ENCODE peak calls at places on chromosomes 3 and 15, in six cellular contexts. C, R, N, V, Z and X are unnamed samples. For H3K36me3, the result is how much of the 10 kb centered on the place peaks cover.

GRCh38 chr3:11367116-11367781 is 95.1 kb downstream of the ATG7 start:
- DNase-seq in C (no peak), R (peak), N (no peak), V (peak), Z (no peak), X (no peak)

GRCh38 chr3:142866841-142867631 is 21.8 kb downstream of the PCOLCE2 start:
- DNase-seq in C (peak), R (no peak), N (no peak), V (no peak), Z (no peak), X (no peak)

GRCh38 chr3:144521131-144521530 is 549.5 kb downstream of the DIPK2A start:
- DNase-seq in C (no peak), R (no peak), N (no peak), V (no peak), Z (no peak), X (no peak)

GRCh38 chr15:86743283-86743903 is 663.7 kb downstream of the AGBL1 start:
- DNase-seq in C (no peak), R (peak), N (peak), V (no peak), Z (no peak), X (no peak)

GRCh38 chr15:32838820-32839219 is 121.0 kb downstream of the GREM1 start:
- DNase-seq in C (no peak), R (peak), N (no peak), V (peak), Z (no peak), X (no peak)

GRCh38 chr3:114128826-114129225 is 50.0 kb downstream of the DRD3 start:
- DNase-seq in C (no peak), R (no peak), N (no peak), V (no peak), Z (no peak), X (no peak)

GRCh38 chr3:143975549-143976152 is 4.0 kb downstream of the DIPK2A start:
- DNase-seq in C (no peak), R (no peak), N (peak), V (peak), Z (no peak), X (no peak)

GRCh38 chr3:24508423-24508839 is 13.8 kb upstream of the THRB start:
- DNase-seq in C (no peak), R (no peak), N (no peak), V (peak), Z (no peak), X (no peak)

GRCh38 chr3:126731044-126731443 is 27.0 kb downstream of the CHCHD6 start:
- DNase-seq in C (no peak), R (no peak), N (no peak), V (no peak), Z (no peak), X (peak)

GRCh38 chr3:126733061-126733430 is 29.0 kb downstream of the CHCHD6 start:
- DNase-seq in C (no peak), R (no peak), N (no peak), V (no peak), Z (no peak), X (no peak)

GRCh38 chr3:126728680-126729079 is 24.6 kb downstream of the CHCHD6 start:
- DNase-seq in C (no peak), R (no peak), N (no peak), V (no peak), Z (no peak), X (no peak)

GRCh38 chr3:126732281-126733060 is 28.4 kb downstream of the CHCHD6 start:
- DNase-seq in C (no peak), R (no peak), N (no peak), V (peak), Z (no peak), X (no peak)

GRCh38 chr3:126730376-126730775 is 26.3 kb downstream of the CHCHD6 start:
- DNase-seq in C (no peak), R (no peak), N (no peak), V (no peak), Z (no peak), X (no peak)
- H3K36me3 ChIP-seq in C (under half), R (under half), N (under half), V (under half), Z (under half), X (under half)

GRCh38 chr3:141328286-141329166 is 39.8 kb upstream of the ZBTB38 start:
- DNase-seq in C (no peak), R (no peak), N (no peak), V (no peak), Z (no peak), X (no peak)

GRCh38 chr3:141331370-141332318 is 36.7 kb upstream of the ZBTB38 start:
- DNase-seq in C (peak), R (peak), N (no peak), V (peak), Z (no peak), X (no peak)

GRCh38 chr3:141332436-141332835 is 35.9 kb upstream of the ZBTB38 start:
- DNase-seq in C (no peak), R (no peak), N (no peak), V (peak), Z (no peak), X (no peak)

GRCh38 chr3:141330235-141330634 is 38.1 kb upstream of the ZBTB38 start:
- DNase-seq in C (no peak), R (no peak), N (no peak), V (no peak), Z (no peak), X (no peak)

GRCh38 chr3:141330718-141331369 is 37.5 kb upstream of the ZBTB38 start:
- DNase-seq in C (no peak), R (no peak), N (no peak), V (no peak), Z (no peak), X (no peak)
- H3K27ac ChIP-seq in C (no peak), R (peak), N (no peak), V (peak), Z (no peak), X (no peak)

DNA sequence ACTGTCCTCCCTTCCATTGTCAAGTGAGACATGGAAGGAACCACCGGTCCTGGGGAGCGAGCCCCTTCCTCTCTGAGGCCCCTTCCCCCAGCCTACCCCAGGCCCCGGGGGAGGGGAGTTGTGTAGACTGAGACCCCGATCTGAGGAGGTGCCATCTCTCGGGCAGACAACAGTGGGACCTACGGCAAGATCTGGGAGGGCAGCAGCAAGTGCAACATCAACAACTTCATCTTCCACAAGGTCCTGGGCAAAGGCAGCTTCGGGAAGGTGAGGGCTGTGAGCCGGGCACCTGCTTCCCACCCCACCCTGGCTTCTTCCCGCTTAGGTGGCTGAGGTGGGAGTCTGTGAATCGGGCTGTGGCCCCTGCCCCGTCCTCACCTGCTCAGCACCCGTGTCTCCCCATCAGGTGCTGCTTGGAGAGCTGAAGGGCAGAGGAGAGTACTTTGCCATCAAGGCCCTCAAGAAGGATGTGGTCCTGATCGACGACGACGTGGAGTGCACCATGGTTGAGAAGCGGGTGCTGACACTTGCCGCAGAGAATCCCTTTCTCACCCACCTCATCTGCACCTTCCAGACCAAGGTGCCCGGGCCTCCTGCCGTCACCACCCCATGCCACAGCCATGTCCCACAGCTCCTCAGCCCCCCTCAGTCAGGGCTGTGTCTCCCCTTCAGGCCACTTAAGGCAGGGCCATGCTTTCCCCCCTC is 24.9 kb downstream of the PRKCD start:
- DNase-seq in C (no peak), R (peak), N (no peak), V (no peak), Z (peak), X (no peak)
- H3K36me3 ChIP-seq in C (under half), R (under half), N (under half), V (under half), Z (half or more), X (under half)

DNA sequence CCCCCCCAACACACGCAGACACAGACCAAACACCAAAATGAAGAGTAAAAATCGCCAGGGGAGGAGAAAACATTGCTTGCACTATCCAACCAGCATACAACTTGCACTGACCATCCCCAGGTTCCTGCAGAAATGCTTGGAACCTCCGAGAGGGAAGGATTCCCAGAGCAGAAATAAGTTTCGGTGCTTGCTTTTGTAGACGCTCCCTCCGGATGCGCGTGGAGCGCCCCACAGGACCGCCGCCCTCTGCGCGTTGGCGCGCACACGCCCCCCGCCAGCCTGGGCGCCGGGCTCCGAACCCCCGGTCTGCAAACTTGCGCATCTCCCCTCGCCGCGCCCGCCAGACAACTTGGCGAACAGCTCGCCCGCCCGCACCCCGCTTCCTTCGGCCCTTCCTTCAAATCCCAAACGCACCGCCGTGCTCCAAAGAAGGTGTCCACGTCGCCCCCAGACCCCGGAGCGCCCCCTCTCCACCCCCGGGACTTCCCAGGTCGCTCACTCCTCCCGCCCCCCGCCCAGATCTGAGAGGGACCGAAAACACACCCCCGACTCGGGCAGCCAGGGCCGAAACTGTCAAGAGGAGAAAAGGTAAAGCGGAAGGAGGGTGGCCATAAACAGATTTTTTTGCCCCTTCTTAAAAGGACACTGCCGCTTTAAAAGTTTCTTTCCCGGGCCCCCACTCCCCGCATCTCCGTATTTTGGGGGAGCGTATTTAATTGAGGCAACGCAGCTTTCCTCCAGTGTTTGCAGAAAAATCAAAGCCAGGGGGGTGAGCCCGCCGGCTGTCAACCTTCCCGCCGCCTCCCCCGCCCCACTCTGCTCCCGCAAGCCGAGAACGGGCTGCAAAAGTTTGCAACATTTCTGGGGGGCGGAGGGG is 839 bp downstream of the RORA start:
- DNase-seq in C (no peak), R (peak), N (no peak), V (peak), Z (no peak), X (peak)
- H3K27ac ChIP-seq in C (no peak), R (peak), N (no peak), V (no peak), Z (no peak), X (peak)

GRCh38 chr3:12615263-12615662 is 48.7 kb downstream of the RAF1 start:
- DNase-seq in C (no peak), R (no peak), N (no peak), V (no peak), Z (no peak), X (no peak)
- H3K36me3 ChIP-seq in C (under half), R (half or more), N (under half), V (under half), Z (under half), X (under half)

GRCh38 chr3:183779896-183780450 is 45.4 kb downstream of the MAP6D1 start:
- DNase-seq in C (no peak), R (no peak), N (no peak), V (no peak), Z (no peak), X (no peak)

GRCh38 chr3:183777016-183777618 is 48.3 kb downstream of the MAP6D1 start:
- DNase-seq in C (no peak), R (no peak), N (no peak), V (no peak), Z (no peak), X (no peak)

GRCh38 chr3:183774631-183775030 is 50.7 kb downstream of the MAP6D1 start:
- DNase-seq in C (no peak), R (no peak), N (no peak), V (no peak), Z (no peak), X (no peak)

GRCh38 chr3:183781246-183781645 is 44.1 kb downstream of the MAP6D1 start:
- DNase-seq in C (no peak), R (no peak), N (no peak), V (no peak), Z (no peak), X (no peak)

GRCh38 chr3:183775781-183776180 is 49.6 kb downstream of the MAP6D1 start:
- DNase-seq in C (no peak), R (peak), N (no peak), V (no peak), Z (no peak), X (no peak)
- H3K27ac ChIP-seq in C (no peak), R (peak), N (no peak), V (no peak), Z (no peak), X (no peak)

DNA sequence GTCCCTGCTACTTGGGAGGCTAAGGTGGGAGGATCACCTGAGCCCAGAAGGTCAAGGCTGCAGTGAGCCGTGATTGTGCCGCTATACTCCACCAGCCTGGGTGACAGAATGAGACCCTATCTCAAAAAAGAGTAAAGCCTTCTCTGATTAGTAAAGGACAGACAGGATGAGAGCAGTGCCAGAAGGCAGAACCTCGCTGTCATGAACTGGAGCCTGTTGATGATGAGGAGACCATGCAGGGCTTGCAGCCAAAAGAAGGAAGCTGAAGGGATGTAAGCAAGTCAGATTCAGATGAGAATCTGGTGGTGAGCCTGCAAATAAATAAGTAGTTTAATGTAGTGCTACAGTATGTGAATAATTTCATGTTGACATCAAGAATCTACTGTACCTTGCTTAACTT is 52.8 kb downstream of the USP50 start:
- DNase-seq in C (no peak), R (no peak), N (no peak), V (no peak), Z (no peak), X (no peak)
- H3K36me3 ChIP-seq in C (under half), R (half or more), N (under half), V (under half), Z (half or more), X (under half)

DNA sequence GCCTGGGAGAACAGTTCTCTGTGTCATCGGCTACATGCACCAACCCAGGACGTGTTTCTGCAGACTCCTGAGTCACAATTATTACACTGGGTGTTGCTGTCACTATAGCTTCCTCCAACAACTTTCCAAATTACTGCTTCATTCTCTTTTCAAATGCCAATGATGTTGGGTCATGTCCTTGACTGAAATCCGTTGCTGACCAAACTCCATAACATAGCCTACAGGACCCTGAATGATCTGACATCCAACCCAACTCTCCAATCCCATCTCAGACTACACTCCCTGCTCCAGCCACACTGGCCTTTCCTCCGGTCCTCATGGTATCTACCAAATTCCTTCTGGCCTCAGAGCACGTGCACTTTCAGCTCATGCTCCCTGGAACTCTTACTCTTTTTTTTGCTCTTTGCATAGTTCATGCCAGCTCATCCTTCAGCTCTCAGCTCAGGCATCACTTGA is 108.8 kb upstream of the PTPRG start:
- DNase-seq in C (no peak), R (no peak), N (no peak), V (peak), Z (no peak), X (no peak)
- H3K27ac ChIP-seq in C (no peak), R (no peak), N (no peak), V (peak), Z (no peak), X (no peak)

DNA sequence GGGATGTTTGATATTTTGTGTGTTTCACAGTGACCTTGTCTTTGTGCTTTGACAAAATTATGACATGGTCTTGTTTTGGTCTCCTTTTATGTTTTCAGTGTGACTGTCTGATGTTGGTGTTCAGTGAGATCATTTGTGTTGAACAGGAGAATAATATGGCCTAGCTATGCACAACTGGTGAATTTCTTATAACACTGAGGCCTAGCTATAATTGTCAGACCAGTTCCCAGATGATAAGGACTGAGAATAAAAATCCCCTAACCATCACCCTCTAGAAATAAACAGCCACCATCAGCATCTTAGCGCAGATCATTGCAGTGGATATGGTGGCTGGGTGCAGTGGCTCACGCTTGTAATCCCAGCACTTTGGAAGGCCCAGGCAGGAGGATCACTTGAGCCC is 66.8 kb upstream of the LIMD1 start:
- DNase-seq in C (no peak), R (no peak), N (no peak), V (no peak), Z (no peak), X (no peak)
- H3K36me3 ChIP-seq in C (under half), R (under half), N (under half), V (under half), Z (under half), X (under half)

DNA sequence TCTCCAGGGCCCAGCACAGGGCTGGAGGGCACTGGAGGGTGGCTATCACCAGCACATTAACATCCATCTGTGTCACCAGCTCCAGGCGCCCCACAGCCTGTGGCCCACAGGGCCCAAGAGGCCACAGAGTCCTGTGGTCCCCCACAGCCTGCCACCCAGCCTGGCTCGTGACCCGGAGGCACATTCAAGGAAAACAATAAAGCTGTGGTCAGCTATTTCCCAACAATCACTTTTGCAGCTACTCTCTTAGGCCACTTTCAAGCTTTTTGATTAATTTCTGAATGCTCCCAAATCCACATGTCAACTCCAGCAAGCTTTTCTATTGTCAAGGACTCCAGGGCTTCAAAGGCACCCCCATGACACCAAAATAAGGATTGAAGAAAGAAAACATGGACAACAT is 16.7 kb downstream of the IDH2 start:
- DNase-seq in C (no peak), R (peak), N (no peak), V (no peak), Z (no peak), X (no peak)
- H3K27ac ChIP-seq in C (no peak), R (no peak), N (no peak), V (no peak), Z (no peak), X (no peak)